ENCODE peak calls at places on chromosomes 1 and 21, in six cellular contexts. E is activated CD4-positive, CD25-positive, alpha-beta regulatory T cell treated with anti-CD3 and anti-CD28 coated beads, Interleukin-2, amount 50 U/mL, for 72 hours; W is NCI-H2081; L is smooth muscle cell of the brain vasculature; S is HT1080; Q is H9. X is an unnamed sample.

GRCh38 chr21:21165063-21165645 is 166.9 kb downstream of the NCAM2 start:
- DNase-seq in E (no peak), W (no peak), L (peak), S (peak), Q (no peak), X (no peak)

GRCh38 chr1:20028125-20028524 is 41.9 kb upstream of the PLA2G5 start:
- DNase-seq in E (no peak), W (no peak), L (no peak), S (no peak), Q (no peak), X (no peak)

GRCh38 chr21:36700295-36700960 is 1.5 kb downstream of the SIM2 start:
- DNase-seq in E (no peak), W (no peak), L (no peak), S (no peak), Q (no peak), X (no peak)

GRCh38 chr1:234478152-234478480 is 863 bp downstream of the TARBP1 start:
- DNase-seq in E (peak), W (peak), L (no peak), S (peak), Q (peak), X (peak)

GRCh38 chr1:39158330-39159086 is 46.0 kb upstream of the MACF1 start:
- DNase-seq in E (no peak), W (no peak), L (no peak), S (peak), Q (peak), X (peak)

GRCh38 chr1:100883963-100884362 is 10.7 kb downstream of the EXTL2 start:
- DNase-seq in E (no peak), W (no peak), L (no peak), S (peak), Q (no peak), X (peak)

GRCh38 chr1:224292419-224292818 is 37.6 kb downstream of the NVL start:
- DNase-seq in E (no peak), W (no peak), L (no peak), S (no peak), Q (no peak), X (no peak)

GRCh38 chr1:147235822-147236221 is 6.7 kb upstream of the CHD1L start:
- DNase-seq in E (no peak), W (no peak), L (no peak), S (no peak), Q (no peak), X (no peak)

GRCh38 chr21:15826147-15826780 is 96.5 kb downstream of the USP25 start:
- DNase-seq in E (no peak), W (no peak), L (peak), S (no peak), Q (peak), X (peak)

GRCh38 chr1:2832506-2833453 is 31.3 kb upstream of the TTC34 start:
- DNase-seq in E (no peak), W (no peak), L (no peak), S (no peak), Q (no peak), X (no peak)

GRCh38 chr1:9798236-9799130 is 25.3 kb downstream of the CLSTN1 start:
- DNase-seq in E (no peak), W (no peak), L (no peak), S (no peak), Q (no peak), X (no peak)

GRCh38 chr1:24149854-24150227 is 6.9 kb upstream of the IL22RA1 start:
- DNase-seq in E (no peak), W (no peak), L (no peak), S (peak), Q (no peak), X (peak)

GRCh38 chr1:7378346-7379130 is 392.6 kb upstream of the VAMP3 start:
- DNase-seq in E (no peak), W (no peak), L (no peak), S (no peak), Q (no peak), X (no peak)

GRCh38 chr1:23799570-23800395 is 771 bp downstream of the GALE start:
- DNase-seq in E (peak), W (no peak), L (no peak), S (peak), Q (peak), X (peak)

GRCh38 chr1:84598846-84599741 is 24.9 kb upstream of the CTBS start:
- DNase-seq in E (no peak), W (no peak), L (no peak), S (peak), Q (no peak), X (peak)

GRCh38 chr1:56185493-56185892 is 393.9 kb downstream of the PLPP3 start:
- DNase-seq in E (no peak), W (no peak), L (no peak), S (no peak), Q (no peak), X (no peak)

GRCh38 chr21:39125752-39126485 is 57.3 kb downstream of the PSMG1 start:
- DNase-seq in E (no peak), W (peak), L (no peak), S (peak), Q (peak), X (peak)

GRCh38 chr1:92759361-92759760 is 25.5 kb downstream of the EVI5 start:
- DNase-seq in E (no peak), W (no peak), L (no peak), S (no peak), Q (no peak), X (no peak)

GRCh38 chr1:39958801-39959200 is 3.9 kb downstream of the MFSD2A start:
- DNase-seq in E (no peak), W (no peak), L (no peak), S (no peak), Q (no peak), X (no peak)

GRCh38 chr1:156911587-156912298 is 8.7 kb upstream of the LRRC71 start:
- DNase-seq in E (no peak), W (no peak), L (no peak), S (no peak), Q (no peak), X (no peak)

GRCh38 chr21:16587671-16588379 is 858.0 kb downstream of the USP25 start:
- DNase-seq in E (no peak), W (no peak), L (no peak), S (peak), Q (no peak), X (no peak)

GRCh38 chr1:240109920-240110685 is 18.4 kb downstream of the FMN2 start:
- DNase-seq in E (no peak), W (no peak), L (no peak), S (no peak), Q (no peak), X (no peak)

GRCh38 chr1:205229399-205229861 is 1.7 kb downstream of the TMCC2 start:
- DNase-seq in E (peak), W (peak), L (no peak), S (peak), Q (peak), X (peak)

GRCh38 chr1:226957714-226958113 is 17.6 kb downstream of the COQ8A start:
- DNase-seq in E (peak), W (no peak), L (no peak), S (no peak), Q (no peak), X (no peak)

GRCh38 chr1:8047686-8048522 is 21.8 kb upstream of the ERRFI1 start:
- DNase-seq in E (no peak), W (no peak), L (no peak), S (peak), Q (no peak), X (peak)

GRCh38 chr1:42978317-42979036 is 19.8 kb upstream of the SLC2A1 start:
- DNase-seq in E (no peak), W (no peak), L (peak), S (no peak), Q (peak), X (no peak)

GRCh38 chr1:33972676-33973395 is 109.0 kb downstream of the HMGB4 start:
- DNase-seq in E (no peak), W (no peak), L (no peak), S (peak), Q (no peak), X (no peak)

GRCh38 chr1:210143465-210144062 is 89.0 kb upstream of the SERTAD4 start:
- DNase-seq in E (peak), W (peak), L (peak), S (peak), Q (peak), X (peak)

GRCh38 chr1:91548382-91549040 is 47.9 kb downstream of the CDC7 start:
- DNase-seq in E (no peak), W (no peak), L (no peak), S (no peak), Q (no peak), X (no peak)

GRCh38 chr1:224690576-224690975 is 74.5 kb downstream of the CNIH3 start:
- DNase-seq in E (no peak), W (no peak), L (no peak), S (no peak), Q (no peak), X (no peak)

GRCh38 chr1:38817958-38818705 is 41.4 kb downstream of the RRAGC start:
- DNase-seq in E (peak), W (no peak), L (no peak), S (no peak), Q (peak), X (no peak)

GRCh38 chr1:2255420-2256369 is 27.6 kb downstream of the SKI start:
- DNase-seq in E (peak), W (peak), L (no peak), S (peak), Q (peak), X (peak)

GRCh38 chr1:17485280-17485679 is 45.8 kb upstream of the RCC2 start:
- DNase-seq in E (no peak), W (no peak), L (no peak), S (peak), Q (peak), X (no peak)

GRCh38 chr21:46116846-46117585 is 19.1 kb downstream of the COL6A2 start:
- DNase-seq in E (peak), W (no peak), L (no peak), S (peak), Q (peak), X (no peak)

GRCh38 chr1:192575499-192576189 is at the start of gene RGS1:
- DNase-seq in E (peak), W (no peak), L (no peak), S (no peak), Q (no peak), X (no peak)

GRCh38 chr1:178230881-178231409 is 137.0 kb downstream of the RASAL2 start:
- DNase-seq in E (no peak), W (no peak), L (no peak), S (no peak), Q (no peak), X (no peak)

GRCh38 chr1:235011064-235011598 is 117.5 kb downstream of the TOMM20 start:
- DNase-seq in E (peak), W (no peak), L (no peak), S (no peak), Q (no peak), X (no peak)

GRCh38 chr1:28066393-28067154 is 21.8 kb downstream of the EYA3 start:
- DNase-seq in E (no peak), W (no peak), L (no peak), S (no peak), Q (no peak), X (no peak)

GRCh38 chr1:201683397-201683796 is 144.5 kb downstream of the NAV1 start:
- DNase-seq in E (no peak), W (no peak), L (no peak), S (no peak), Q (no peak), X (no peak)

X was measured in RCC 7860.